ENCODE peak calls at places on chromosomes 3 and 15, in five cellular contexts. One of them, this sample, is unnamed.

GRCh38 chr3:144424606-144425005 is 453.0 kb downstream of the DIPK2A start:
- DNase-seq in activated CD8-positive, alpha-beta memory T cell treated with anti-CD3 and anti-CD28 coated beads for 24 hours: no peak
- DNase-seq in neuronal stem cell: no peak
- DNase-seq in neural crest cell: no peak
- DNase-seq in skeletal muscle cell: no peak
- DNase-seq in this sample: no peak

GRCh38 chr15:90565866-90566265 is 36.1 kb downstream of the CRTC3 start:
- DNase-seq in neuronal stem cell: no peak
- DNase-seq in skeletal muscle cell: no peak
- DNase-seq in activated CD8-positive, alpha-beta memory T cell treated with anti-CD3 and anti-CD28 coated beads for 24 hours: no peak
- DNase-seq in neural crest cell: no peak
- DNase-seq in this sample: no peak

GRCh38 chr3:177484926-177485325 is 287.6 kb upstream of the TBL1XR1 start:
- DNase-seq in skeletal muscle cell: peak
- DNase-seq in neuronal stem cell: no peak
- DNase-seq in activated CD8-positive, alpha-beta memory T cell treated with anti-CD3 and anti-CD28 coated beads for 24 hours: no peak
- DNase-seq in neural crest cell: no peak
- DNase-seq in this sample: no peak

GRCh38 chr3:11698326-11699082 is 54.8 kb upstream of the VGLL4 start:
- DNase-seq in neural crest cell: no peak
- DNase-seq in skeletal muscle cell: no peak
- DNase-seq in neuronal stem cell: no peak
- DNase-seq in activated CD8-positive, alpha-beta memory T cell treated with anti-CD3 and anti-CD28 coated beads for 24 hours: no peak
- DNase-seq in this sample: no peak

GRCh38 chr3:20041197-20041780 is 1.0 kb downstream of the KAT2B start:
- DNase-seq in skeletal muscle cell: no peak
- DNase-seq in activated CD8-positive, alpha-beta memory T cell treated with anti-CD3 and anti-CD28 coated beads for 24 hours: peak
- DNase-seq in neural crest cell: peak
- DNase-seq in neuronal stem cell: peak
- DNase-seq in this sample: no peak

GRCh38 chr3:192090586-192090985 is 629.6 kb downstream of the PYDC2 start:
- DNase-seq in skeletal muscle cell: no peak
- DNase-seq in activated CD8-positive, alpha-beta memory T cell treated with anti-CD3 and anti-CD28 coated beads for 24 hours: no peak
- DNase-seq in neural crest cell: no peak
- DNase-seq in neuronal stem cell: no peak
- DNase-seq in this sample: no peak

GRCh38 chr3:50652709-50653108 is 22.0 kb upstream of the DOCK3 start:
- DNase-seq in neuronal stem cell: no peak
- DNase-seq in skeletal muscle cell: no peak
- DNase-seq in neural crest cell: no peak
- DNase-seq in activated CD8-positive, alpha-beta memory T cell treated with anti-CD3 and anti-CD28 coated beads for 24 hours: peak
- DNase-seq in this sample: no peak

GRCh38 chr3:55089211-55089610 is 161.4 kb upstream of the LRTM1 start:
- DNase-seq in neuronal stem cell: no peak
- DNase-seq in skeletal muscle cell: peak
- DNase-seq in neural crest cell: no peak
- DNase-seq in activated CD8-positive, alpha-beta memory T cell treated with anti-CD3 and anti-CD28 coated beads for 24 hours: no peak
- DNase-seq in this sample: no peak

GRCh38 chr3:98628317-98628716 is 34.9 kb upstream of the CPOX start:
- DNase-seq in skeletal muscle cell: no peak
- DNase-seq in neural crest cell: no peak
- DNase-seq in activated CD8-positive, alpha-beta memory T cell treated with anti-CD3 and anti-CD28 coated beads for 24 hours: no peak
- DNase-seq in neuronal stem cell: no peak
- DNase-seq in this sample: no peak

GRCh38 chr15:84643838-84644237 is 10.2 kb downstream of the WDR73 start:
- DNase-seq in neuronal stem cell: no peak
- DNase-seq in neural crest cell: no peak
- DNase-seq in skeletal muscle cell: no peak
- DNase-seq in activated CD8-positive, alpha-beta memory T cell treated with anti-CD3 and anti-CD28 coated beads for 24 hours: no peak
- DNase-seq in this sample: no peak

GRCh38 chr3:186342197-186342596 is 19.8 kb downstream of the DGKG start:
- DNase-seq in neural crest cell: no peak
- DNase-seq in skeletal muscle cell: no peak
- DNase-seq in activated CD8-positive, alpha-beta memory T cell treated with anti-CD3 and anti-CD28 coated beads for 24 hours: no peak
- DNase-seq in neuronal stem cell: no peak
- DNase-seq in this sample: no peak

GRCh38 chr3:136994772-136995516 is 37.2 kb downstream of the IL20RB start:
- DNase-seq in skeletal muscle cell: peak
- DNase-seq in neuronal stem cell: no peak
- DNase-seq in neural crest cell: no peak
- DNase-seq in activated CD8-positive, alpha-beta memory T cell treated with anti-CD3 and anti-CD28 coated beads for 24 hours: no peak
- DNase-seq in this sample: peak

GRCh38 chr3:117074833-117075232 is 365.3 kb downstream of the TUSC7 start:
- DNase-seq in neural crest cell: no peak
- DNase-seq in neuronal stem cell: no peak
- DNase-seq in activated CD8-positive, alpha-beta memory T cell treated with anti-CD3 and anti-CD28 coated beads for 24 hours: no peak
- DNase-seq in skeletal muscle cell: peak
- DNase-seq in this sample: no peak

GRCh38 chr3:71055602-71056001 is 527.9 kb downstream of the FOXP1 start:
- DNase-seq in activated CD8-positive, alpha-beta memory T cell treated with anti-CD3 and anti-CD28 coated beads for 24 hours: no peak
- DNase-seq in neural crest cell: no peak
- DNase-seq in neuronal stem cell: no peak
- DNase-seq in skeletal muscle cell: peak
- DNase-seq in this sample: peak

GRCh38 chr3:68892297-68892696 is 40.0 kb downstream of the TAFA4 start:
- DNase-seq in neural crest cell: no peak
- DNase-seq in neuronal stem cell: no peak
- DNase-seq in skeletal muscle cell: no peak
- DNase-seq in activated CD8-positive, alpha-beta memory T cell treated with anti-CD3 and anti-CD28 coated beads for 24 hours: no peak
- DNase-seq in this sample: no peak

GRCh38 chr15:51132384-51133139 is 37.9 kb upstream of the TNFAIP8L3 start:
- DNase-seq in skeletal muscle cell: peak
- DNase-seq in neural crest cell: peak
- DNase-seq in neuronal stem cell: peak
- DNase-seq in activated CD8-positive, alpha-beta memory T cell treated with anti-CD3 and anti-CD28 coated beads for 24 hours: no peak
- DNase-seq in this sample: peak

GRCh38 chr15:37016287-37016686 is 84.1 kb downstream of the MEIS2 start:
- DNase-seq in neuronal stem cell: no peak
- DNase-seq in activated CD8-positive, alpha-beta memory T cell treated with anti-CD3 and anti-CD28 coated beads for 24 hours: no peak
- DNase-seq in neural crest cell: no peak
- DNase-seq in skeletal muscle cell: peak
- DNase-seq in this sample: peak

GRCh38 chr3:161415506-161416231 is 44.4 kb upstream of the SPTSSB start:
- DNase-seq in activated CD8-positive, alpha-beta memory T cell treated with anti-CD3 and anti-CD28 coated beads for 24 hours: no peak
- DNase-seq in neuronal stem cell: no peak
- DNase-seq in skeletal muscle cell: peak
- DNase-seq in neural crest cell: no peak
- DNase-seq in this sample: peak

GRCh38 chr3:49653016-49653415 is 21.1 kb upstream of the APEH start:
- DNase-seq in neuronal stem cell: no peak
- DNase-seq in skeletal muscle cell: no peak
- DNase-seq in neural crest cell: no peak
- DNase-seq in activated CD8-positive, alpha-beta memory T cell treated with anti-CD3 and anti-CD28 coated beads for 24 hours: no peak
- DNase-seq in this sample: no peak

GRCh38 chr3:66138336-66139234 is 82.2 kb upstream of the SLC25A26 start:
- DNase-seq in skeletal muscle cell: no peak
- DNase-seq in neuronal stem cell: peak
- DNase-seq in neural crest cell: peak
- DNase-seq in activated CD8-positive, alpha-beta memory T cell treated with anti-CD3 and anti-CD28 coated beads for 24 hours: no peak
- DNase-seq in this sample: peak

GRCh38 chr3:194874783-194875182 is 189.1 kb downstream of the FAM43A start:
- DNase-seq in neuronal stem cell: no peak
- DNase-seq in activated CD8-positive, alpha-beta memory T cell treated with anti-CD3 and anti-CD28 coated beads for 24 hours: peak
- DNase-seq in neural crest cell: no peak
- DNase-seq in skeletal muscle cell: no peak
- DNase-seq in this sample: no peak

GRCh38 chr3:115758076-115758763 is 134.9 kb downstream of the GAP43 start:
- DNase-seq in activated CD8-positive, alpha-beta memory T cell treated with anti-CD3 and anti-CD28 coated beads for 24 hours: no peak
- DNase-seq in neuronal stem cell: no peak
- DNase-seq in neural crest cell: no peak
- DNase-seq in skeletal muscle cell: no peak
- DNase-seq in this sample: no peak

GRCh38 chr3:69239063-69239462 is 116.7 kb upstream of the LMOD3 start:
- DNase-seq in neuronal stem cell: no peak
- DNase-seq in skeletal muscle cell: no peak
- DNase-seq in activated CD8-positive, alpha-beta memory T cell treated with anti-CD3 and anti-CD28 coated beads for 24 hours: no peak
- DNase-seq in neural crest cell: no peak
- DNase-seq in this sample: no peak

GRCh38 chr3:14687360-14687759 is 12.4 kb downstream of the C3orf20 start:
- DNase-seq in neural crest cell: no peak
- DNase-seq in activated CD8-positive, alpha-beta memory T cell treated with anti-CD3 and anti-CD28 coated beads for 24 hours: no peak
- DNase-seq in skeletal muscle cell: no peak
- DNase-seq in neuronal stem cell: no peak
- DNase-seq in this sample: no peak

GRCh38 chr3:129664040-129664646 is 57.7 kb upstream of the PLXND1 start:
- DNase-seq in activated CD8-positive, alpha-beta memory T cell treated with anti-CD3 and anti-CD28 coated beads for 24 hours: no peak
- DNase-seq in neuronal stem cell: no peak
- DNase-seq in neural crest cell: no peak
- DNase-seq in skeletal muscle cell: no peak
- DNase-seq in this sample: no peak

GRCh38 chr3:184591789-184592188 is 30.2 kb downstream of the EPHB3 start:
- DNase-seq in activated CD8-positive, alpha-beta memory T cell treated with anti-CD3 and anti-CD28 coated beads for 24 hours: no peak
- DNase-seq in neuronal stem cell: no peak
- DNase-seq in neural crest cell: no peak
- DNase-seq in skeletal muscle cell: no peak
- DNase-seq in this sample: no peak